ENCODE peak calls at places on chromosomes 6 and 20, in seven cellular contexts. G is GM23338, Y is mucosa of descending colon, W is heart left ventricle, V is fibroblast of lung, Z is mammary epithelial cell, T is body of pancreas. D is an unnamed sample.
A peak's percentile ranks its signal among the peaks of the same experiment; 100 is the strongest.

GRCh38 chr6:8343600-8343999 is 91.7 kb downstream of the SLC35B3 start:
- DNase-seq in G (no peak), Y (no peak), W (no peak), V (no peak), Z (no peak), T (no peak), D (no peak)

GRCh38 chr6:42984924-42985475 is 630 bp downstream of the PPP2R5D start:
- DNase-seq in G (peak; percentile 65), Y (peak; percentile 17), W (no peak), V (peak; percentile 11), Z (no peak), T (peak; percentile 13), D (no peak)

GRCh38 chr6:43505718-43506117 is 4.4 kb downstream of the LRRC73 start:
- DNase-seq in G (peak; percentile 45), Y (no peak), W (no peak), V (no peak), Z (no peak), T (no peak), D (no peak)

GRCh38 chr20:50198716-50199115 is 8.1 kb downstream of the CEBPB start:
- DNase-seq in G (no peak), Y (no peak), W (no peak), V (no peak), Z (no peak), T (no peak), D (no peak)

GRCh38 chr20:17874271-17875105 is 94.1 kb downstream of the SNX5 start:
- DNase-seq in G (no peak), Y (no peak), W (no peak), V (no peak), Z (no peak), T (no peak), D (no peak)

GRCh38 chr6:21200056-21200870 is 393.3 kb upstream of the SOX4 start:
- DNase-seq in G (no peak), Y (no peak), W (no peak), V (peak; percentile 20), Z (no peak), T (no peak), D (peak; percentile 78)

GRCh38 chr20:38805502-38805957 is at the start of gene PPP1R16B:
- DNase-seq in G (peak; percentile 81), Y (peak; percentile 60), W (peak; percentile 85), V (no peak), Z (no peak), T (peak; percentile 19), D (peak; percentile 90)

GRCh38 chr20:58603656-58604184 is 47.4 kb upstream of the STX16 start:
- DNase-seq in G (no peak), Y (no peak), W (no peak), V (peak; percentile 83), Z (no peak), T (no peak), D (no peak)

GRCh38 chr20:57806476-57806875 is 96.7 kb upstream of the PMEPA1 start:
- DNase-seq in G (no peak), Y (no peak), W (no peak), V (no peak), Z (no peak), T (no peak), D (no peak)

GRCh38 chr20:46558511-46558959 is 8.1 kb upstream of the OCSTAMP start:
- DNase-seq in G (no peak), Y (peak; percentile 31), W (no peak), V (peak; percentile 83), Z (peak; percentile 83), T (peak; percentile 10), D (no peak)

GRCh38 chr6:79167931-79168694 is 66.4 kb downstream of the HMGN3 start:
- DNase-seq in G (no peak), Y (no peak), W (no peak), V (peak; percentile 64), Z (peak; percentile 13), T (no peak), D (no peak)

GRCh38 chr6:159977242-159978214 is 8.6 kb downstream of the IGF2R start:
- DNase-seq in G (no peak), Y (no peak), W (peak; percentile 77), V (peak; percentile 76), Z (no peak), T (peak; percentile 66), D (no peak)

GRCh38 chr20:60037120-60037499 is 78.9 kb downstream of the CDH26 start:
- DNase-seq in G (peak; percentile 48), Y (no peak), W (no peak), V (peak; percentile 42), Z (no peak), T (no peak), D (no peak)

GRCh38 chr6:121365499-121366183 is 31.4 kb upstream of the TBC1D32 start:
- DNase-seq in G (no peak), Y (no peak), W (no peak), V (no peak), Z (no peak), T (no peak), D (no peak)

GRCh38 chr6:129416337-129416990 is 293.5 kb downstream of the ARHGAP18 start:
- DNase-seq in G (no peak), Y (no peak), W (no peak), V (no peak), Z (no peak), T (no peak), D (no peak)

GRCh38 chr6:169912266-169913095 is 161.1 kb downstream of the ERMARD start:
- DNase-seq in G (no peak), Y (no peak), W (no peak), V (no peak), Z (no peak), T (no peak), D (no peak)

GRCh38 chr6:137489410-137490371 is 4.5 kb downstream of the OLIG3 start:
- DNase-seq in G (peak; percentile 71), Y (no peak), W (no peak), V (no peak), Z (no peak), T (no peak), D (no peak)

GRCh38 chr6:17394192-17394611 is 807 bp downstream of the CAP2 start:
- DNase-seq in G (peak; percentile 87), Y (peak; percentile 35), W (no peak), V (peak; percentile 85), Z (peak; percentile 73), T (peak; percentile 58), D (no peak)

GRCh38 chr6:75493400-75494064 is at the start of gene FILIP1:
- DNase-seq in G (peak; percentile 27), Y (peak; percentile 22), W (peak; percentile 62), V (no peak), Z (no peak), T (peak; percentile 77), D (no peak)

GRCh38 chr20:63811491-63811875 is 19.6 kb downstream of the ZBTB46 start:
- DNase-seq in G (no peak), Y (no peak), W (no peak), V (no peak), Z (no peak), T (no peak), D (no peak)

GRCh38 chr20:1537731-1538058 is 19.8 kb downstream of the SIRPD start:
- DNase-seq in G (no peak), Y (peak; percentile 39), W (peak; percentile 66), V (no peak), Z (no peak), T (peak; percentile 70), D (no peak)

DNA sequence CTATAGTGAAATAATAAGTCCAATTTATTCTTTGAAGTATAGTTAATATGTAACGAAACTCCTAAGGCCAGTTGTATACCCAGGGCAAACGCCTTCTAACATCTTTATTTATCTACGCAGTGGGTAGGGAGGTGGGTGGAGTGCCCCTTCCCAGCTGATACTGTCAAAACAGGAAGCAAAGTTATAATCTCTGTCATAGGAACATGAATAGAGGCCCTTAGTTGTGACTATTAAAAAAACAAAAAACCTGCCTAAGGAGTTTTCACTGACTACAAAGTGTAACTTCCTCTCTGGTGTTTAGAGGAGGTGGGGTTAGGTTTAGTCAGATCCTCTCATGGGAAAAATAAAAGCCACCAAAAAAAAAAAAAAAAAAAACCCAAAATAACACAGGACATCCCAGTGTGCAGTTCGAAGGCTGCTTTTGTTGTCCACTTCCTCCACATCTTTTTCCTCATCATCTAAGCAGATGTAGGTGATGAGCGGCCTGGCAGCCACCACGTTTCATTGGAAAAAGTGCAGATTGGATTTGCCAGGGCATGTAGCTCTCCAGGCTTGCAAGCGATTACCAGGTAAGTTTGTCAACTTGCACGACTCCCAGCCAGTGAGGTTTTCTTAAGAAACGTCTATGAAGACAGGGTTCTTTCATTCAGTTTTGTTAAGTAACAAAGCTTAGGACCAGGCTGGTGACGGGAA is 58.7 kb downstream of the UTRN start:
- DNase-seq in G (peak; percentile 40), Y (peak; percentile 77), W (no peak), V (no peak), Z (peak; percentile 41), T (peak; percentile 53), D (no peak)
- H3K4me3 ChIP-seq in G (no peak overlapping the region), Y (no peak overlapping the region), W (peak overlapping the region; percentile 48), V (no peak overlapping the region), Z (no peak overlapping the region), T (no peak overlapping the region), D (no peak overlapping the region)

GRCh38 chr6:14917511-14917910 is 328.4 kb upstream of the JARID2 start:
- DNase-seq in G (no peak), Y (no peak), W (no peak), V (no peak), Z (no peak), T (no peak), D (no peak)

GRCh38 chr6:14921878-14922277 is 324.0 kb upstream of the JARID2 start:
- DNase-seq in G (no peak), Y (peak; percentile 32), W (no peak), V (peak; percentile 8), Z (no peak), T (peak; percentile 66), D (no peak)

GRCh38 chr6:14921170-14921569 is 324.7 kb upstream of the JARID2 start:
- DNase-seq in G (peak; percentile 20), Y (peak; percentile 39), W (peak; percentile 82), V (peak; percentile 73), Z (no peak), T (peak; percentile 78), D (no peak)

GRCh38 chr6:14917101-14917500 is 328.8 kb upstream of the JARID2 start:
- DNase-seq in G (no peak), Y (no peak), W (no peak), V (peak; percentile 71), Z (no peak), T (no peak), D (no peak)

GRCh38 chr6:14919038-14919437 is 326.8 kb upstream of the JARID2 start:
- DNase-seq in G (no peak), Y (no peak), W (no peak), V (no peak), Z (no peak), T (no peak), D (no peak)
- H3K4me3 ChIP-seq in G (no peak overlapping the region), Y (no peak overlapping the region), W (no peak overlapping the region), V (no peak overlapping the region), Z (no peak overlapping the region), T (no peak overlapping the region), D (no peak overlapping the region)

DNA sequence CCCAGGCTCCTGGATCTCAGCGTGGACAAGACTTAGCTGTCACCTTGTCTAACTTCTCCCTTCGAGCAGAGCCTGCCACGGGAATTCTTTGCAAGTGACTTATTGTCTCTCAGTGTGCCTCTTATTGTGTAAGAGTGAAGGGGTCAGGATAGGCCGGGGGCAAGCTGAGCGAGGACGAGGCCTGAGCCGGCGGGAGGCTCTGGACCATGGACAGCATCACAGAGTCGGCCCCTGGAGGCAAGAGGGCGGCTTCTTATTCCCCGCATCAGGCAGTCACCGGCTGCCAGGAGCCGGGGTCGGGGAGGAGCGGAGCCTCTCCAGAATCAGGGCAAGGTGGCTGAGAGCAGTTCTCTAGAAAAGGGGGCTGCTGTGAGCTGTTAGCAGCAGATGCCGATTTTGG is 71.1 kb upstream of the CCDC167 start:
- DNase-seq in G (peak; percentile 35), Y (no peak), W (no peak), V (no peak), Z (no peak), T (no peak), D (no peak)
- H3K4me3 ChIP-seq in G (no peak overlapping the region), Y (no peak overlapping the region), W (no peak overlapping the region), V (no peak overlapping the region), Z (no peak overlapping the region), T (no peak overlapping the region), D (no peak overlapping the region)

GRCh38 chr6:1606533-1607235 is 3.0 kb upstream of the FOXC1 start:
- DNase-seq in G (peak; percentile 92), Y (no peak), W (no peak), V (no peak), Z (no peak), T (no peak), D (no peak)
- H3K4me3 ChIP-seq in G (peak overlapping the region; percentile 53), Y (no peak overlapping the region), W (no peak overlapping the region), V (no peak overlapping the region), Z (no peak overlapping the region), T (no peak overlapping the region), D (no peak overlapping the region)